ENCODE peak calls at places on chromosomes 6 and 20, in four cellular contexts. V is Karpas-422, Q is mesenchymal stem cell, D is neural progenitor cell. M is an unnamed sample.

GRCh38 chr6:127302728-127303675 is 36.3 kb downstream of the RNF146 start:
- DNase-seq in V (peak; percentile 92), Q (peak; percentile 50), D (peak; percentile 25), M (peak; percentile 72)

GRCh38 chr20:14619411-14619810 is 282.0 kb upstream of the FLRT3 start:
- DNase-seq in V (no peak), Q (no peak), D (no peak), M (no peak)

GRCh38 chr20:39070484-39071231 is 108.5 kb downstream of the DHX35 start:
- DNase-seq in V (no peak), Q (no peak), D (no peak), M (peak; percentile 92)

GRCh38 chr6:3456395-3456767 is 469 bp downstream of the SLC22A23 start:
- DNase-seq in V (no peak), Q (no peak), D (no peak), M (peak; percentile 60)

GRCh38 chr20:17854307-17854903 is 114.2 kb downstream of the SNX5 start:
- DNase-seq in V (no peak), Q (peak; percentile 53), D (peak; percentile 44), M (peak; percentile 57)

GRCh38 chr20:61112515-61112914 is 139.5 kb upstream of the CDH4 start:
- DNase-seq in V (no peak), Q (peak; percentile 36), D (no peak), M (no peak)

GRCh38 chr20:1928782-1929181 is 33.6 kb downstream of the SIRPA start:
- DNase-seq in V (no peak), Q (peak; percentile 21), D (no peak), M (no peak)

GRCh38 chr20:61802721-61803311 is 262.9 kb downstream of the TAF4 start:
- DNase-seq in V (no peak), Q (no peak), D (peak; percentile 36), M (no peak)

GRCh38 chr6:30007132-30007764 is 53.8 kb upstream of the POLR1H start:
- DNase-seq in V (no peak), Q (no peak), D (peak; percentile 63), M (no peak)

GRCh38 chr6:152983637-152984386 is 971 bp upstream of the FBXO5 start:
- DNase-seq in V (peak; percentile 88), Q (peak; percentile 78), D (peak; percentile 47), M (peak; percentile 93)

GRCh38 chr6:25180630-25181375 is 98.4 kb upstream of the CARMIL1 start:
- DNase-seq in V (no peak), Q (no peak), D (no peak), M (no peak)

GRCh38 chr6:47512872-47513271 is 35.3 kb downstream of the CD2AP start:
- DNase-seq in V (no peak), Q (peak; percentile 13), D (no peak), M (peak; percentile 3)

GRCh38 chr20:31675828-31676533 is 38.3 kb downstream of the COX4I2 start:
- DNase-seq in V (peak; percentile 59), Q (peak; percentile 76), D (no peak), M (peak; percentile 20)

GRCh38 chr6:42454428-42454791 is 2.7 kb upstream of the TRERF1 start:
- DNase-seq in V (no peak), Q (peak; percentile 38), D (peak; percentile 70), M (peak; percentile 13)
- H3K9ac ChIP-seq in V (no peak overlapping the region), Q (peak overlapping the region; percentile 93), D (no peak overlapping the region), M (peak overlapping the region; percentile 82)

GRCh38 chr6:63724721-63725120 is 89.1 kb downstream of the PHF3 start:
- DNase-seq in V (no peak), Q (no peak), D (no peak), M (no peak)
- H3K4me2 ChIP-seq in V (no peak overlapping the region), Q (no peak overlapping the region), D (no peak overlapping the region), M (no peak overlapping the region)

GRCh38 chr20:35697696-35698297 is 1.4 kb downstream of the NFS1 start:
- DNase-seq in V (no peak), Q (no peak), D (no peak), M (no peak)
- H3K9ac ChIP-seq in V (peak overlapping the region; percentile 94), Q (peak overlapping the region; percentile 99), D (no peak overlapping the region), M (peak overlapping the region; percentile 96)

DNA sequence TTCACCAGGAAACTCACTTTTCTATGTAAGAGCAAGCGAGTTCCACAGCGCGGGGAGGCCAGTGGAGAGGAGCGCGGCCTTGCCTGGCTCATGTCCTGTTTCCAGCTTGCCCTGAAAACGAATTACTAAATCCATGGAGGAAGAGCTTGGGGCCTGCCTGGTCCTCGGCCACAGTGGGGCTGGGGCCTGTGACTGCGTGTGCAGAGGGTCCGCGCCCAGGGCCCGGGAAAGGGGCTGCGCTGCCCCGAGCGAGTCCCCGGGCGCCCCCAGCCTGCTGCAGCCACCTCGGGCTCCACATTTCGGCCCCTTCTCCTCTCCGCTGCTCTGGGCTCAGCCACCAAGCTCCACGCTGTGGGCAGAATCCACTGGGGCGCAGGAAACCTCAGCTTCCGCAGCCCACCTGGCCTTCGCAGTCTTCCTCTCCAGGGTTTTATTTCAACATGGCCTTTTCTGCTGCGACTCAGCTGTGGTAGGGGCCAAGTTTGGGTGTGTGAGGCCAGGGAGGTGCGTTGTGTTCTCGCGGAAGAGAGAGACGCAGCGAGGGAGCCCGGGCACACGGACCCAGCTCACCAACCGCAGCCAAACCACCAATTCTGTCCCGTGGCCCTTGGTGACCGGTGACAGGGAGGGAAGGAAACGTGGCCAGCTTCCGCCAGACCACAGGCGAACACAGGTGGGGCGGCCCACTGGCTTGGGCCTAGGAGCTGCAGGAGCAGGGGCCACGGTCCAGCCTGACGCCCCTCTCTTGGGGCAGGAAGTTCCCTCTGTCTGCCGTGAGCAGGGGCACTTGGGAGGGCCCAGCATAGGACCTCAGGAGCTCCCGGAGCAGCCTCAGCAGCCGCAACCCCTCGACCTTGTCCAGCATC is 211.4 kb downstream of the ERMARD start:
- DNase-seq in V (no peak), Q (no peak), D (no peak), M (no peak)
- H3K4me2 ChIP-seq in V (no peak overlapping the region), Q (no peak overlapping the region), D (peak overlapping the region; percentile 78), M (no peak overlapping the region)